ENCODE peak calls at places on chromosome 7, in six cellular contexts. M is dorsolateral prefrontal cortex, Y is mammary epithelial cell, F is psoas muscle, R is fibroblast of pulmonary artery, U is A673. C is an unnamed sample.

GRCh38 chr7:29684787-29685650 is 121.3 kb upstream of the WIPF3 start:
- DNase-seq in M (peak), Y (peak), F (peak), R (peak), U (peak), C (peak)

GRCh38 chr7:151425670-151426075 is 14.3 kb downstream of the CRYGN start:
- DNase-seq in M (no peak), Y (no peak), F (no peak), R (peak), U (no peak), C (no peak)

GRCh38 chr7:11261470-11261869 is 287.8 kb downstream of the PHF14 start:
- DNase-seq in M (no peak), Y (peak), F (no peak), R (no peak), U (no peak), C (no peak)

GRCh38 chr7:19749658-19750057 is 23.8 kb downstream of the TMEM196 start:
- DNase-seq in M (no peak), Y (peak), F (no peak), R (peak), U (no peak), C (no peak)

GRCh38 chr7:44486693-44487092 is 3.8 kb downstream of the NUDCD3 start:
- DNase-seq in M (no peak), Y (peak), F (no peak), R (peak), U (no peak), C (no peak)

GRCh38 chr7:73738612-73739386 is at the start of gene ABHD11:
- DNase-seq in M (peak), Y (peak), F (peak), R (peak), U (peak), C (peak)

GRCh38 chr7:96422388-96422787 is 100.5 kb upstream of the SLC25A13 start:
- DNase-seq in M (no peak), Y (no peak), F (no peak), R (no peak), U (no peak), C (no peak)

GRCh38 chr7:82445226-82445625 is 1.6 kb upstream of the CACNA2D1 start:
- DNase-seq in M (no peak), Y (no peak), F (no peak), R (no peak), U (no peak), C (no peak)

GRCh38 chr7:155007947-155008346 is 5.0 kb upstream of the PAXIP1 start:
- DNase-seq in M (no peak), Y (no peak), F (no peak), R (peak), U (peak), C (no peak)

GRCh38 chr7:18262054-18262453 is 233.5 kb upstream of the HDAC9 start:
- DNase-seq in M (no peak), Y (no peak), F (no peak), R (peak), U (no peak), C (no peak)

GRCh38 chr7:73715648-73716317 is 3.7 kb downstream of the STX1A start:
- DNase-seq in M (no peak), Y (peak), F (no peak), R (peak), U (peak), C (no peak)

GRCh38 chr7:123537026-123537642 is 2.7 kb upstream of the IQUB start:
- DNase-seq in M (no peak), Y (peak), F (no peak), R (peak), U (peak), C (no peak)

GRCh38 chr7:105399043-105399725 is 10.5 kb upstream of the SRPK2 start:
- DNase-seq in M (no peak), Y (no peak), F (no peak), R (peak), U (peak), C (no peak)

GRCh38 chr7:40455485-40455884 is 320.7 kb downstream of the SUGCT start:
- DNase-seq in M (no peak), Y (no peak), F (no peak), R (peak), U (no peak), C (no peak)

GRCh38 chr7:37410305-37411209 is 38.1 kb downstream of the ELMO1 start:
- DNase-seq in M (no peak), Y (no peak), F (no peak), R (no peak), U (no peak), C (no peak)

GRCh38 chr7:9657257-9657656 is 1223.8 kb downstream of the NXPH1 start:
- DNase-seq in M (no peak), Y (no peak), F (no peak), R (no peak), U (no peak), C (no peak)

GRCh38 chr7:65746398-65746669 is 126.5 kb upstream of the VKORC1L1 start:
- DNase-seq in M (no peak), Y (no peak), F (no peak), R (peak), U (no peak), C (no peak)

GRCh38 chr7:129553861-129554530 is 51.7 kb downstream of the SMKR1 start:
- DNase-seq in M (no peak), Y (no peak), F (no peak), R (no peak), U (peak), C (no peak)

GRCh38 chr7:152103691-152104090 is 78.2 kb downstream of the GALNT11 start:
- DNase-seq in M (no peak), Y (no peak), F (no peak), R (no peak), U (no peak), C (no peak)

GRCh38 chr7:103338864-103339263 is 5.7 kb downstream of the DNAJC2 start:
- DNase-seq in M (no peak), Y (no peak), F (no peak), R (no peak), U (no peak), C (no peak)

GRCh38 chr7:30472771-30473392 is 5.7 kb downstream of the NOD1 start:
- DNase-seq in M (no peak), Y (no peak), F (no peak), R (peak), U (no peak), C (no peak)

GRCh38 chr7:3019801-3020200 is 23.9 kb downstream of the CARD11 start:
- DNase-seq in M (no peak), Y (no peak), F (no peak), R (no peak), U (no peak), C (no peak)

GRCh38 chr7:36112969-36113368 is 40.1 kb upstream of the EEPD1 start:
- DNase-seq in M (no peak), Y (no peak), F (no peak), R (no peak), U (no peak), C (no peak)

GRCh38 chr7:129225206-129225930 is 538 bp downstream of the AHCYL2 start:
- DNase-seq in M (peak), Y (peak), F (peak), R (peak), U (peak), C (no peak)

GRCh38 chr7:88344956-88345832 is 38.5 kb upstream of the STEAP4 start:
- DNase-seq in M (peak), Y (no peak), F (peak), R (peak), U (peak), C (no peak)

GRCh38 chr7:116316838-116317612 is 106.7 kb downstream of the TES start:
- DNase-seq in M (peak), Y (peak), F (no peak), R (peak), U (peak), C (no peak)

GRCh38 chr7:75891815-75892411 is 13.1 kb downstream of the RHBDD2 start:
- DNase-seq in M (no peak), Y (no peak), F (no peak), R (no peak), U (no peak), C (no peak)

GRCh38 chr7:43758029-43758860 is at the start of gene BLVRA:
- DNase-seq in M (peak), Y (peak), F (peak), R (peak), U (peak), C (peak)

GRCh38 chr7:6271091-6271658 is 1.2 kb downstream of the CYTH3 start:
- DNase-seq in M (peak), Y (peak), F (peak), R (peak), U (peak), C (peak)

GRCh38 chr7:21276471-21277035 is 151.3 kb upstream of the SP4 start:
- DNase-seq in M (no peak), Y (no peak), F (no peak), R (no peak), U (no peak), C (no peak)

GRCh38 chr7:51067757-51068156 is 248.9 kb downstream of the COBL start:
- DNase-seq in M (no peak), Y (peak), F (no peak), R (peak), U (peak), C (no peak)

GRCh38 chr7:4931932-4932331 is 27.1 kb downstream of the MMD2 start:
- DNase-seq in M (peak), Y (peak), F (no peak), R (no peak), U (peak), C (no peak)

GRCh38 chr7:73718438-73718881 is 1.0 kb downstream of the STX1A start:
- DNase-seq in M (no peak), Y (peak), F (no peak), R (no peak), U (no peak), C (no peak)

GRCh38 chr7:158957921-158958471 is 101.6 kb downstream of the DYNC2I1 start:
- DNase-seq in M (no peak), Y (peak), F (no peak), R (no peak), U (no peak), C (no peak)

GRCh38 chr7:2016021-2016631 is 216.6 kb downstream of the MAD1L1 start:
- DNase-seq in M (no peak), Y (no peak), F (peak), R (no peak), U (no peak), C (no peak)

GRCh38 chr7:144854839-144855424 is 19.1 kb upstream of the TPK1 start:
- DNase-seq in M (no peak), Y (peak), F (no peak), R (peak), U (peak), C (no peak)

DNA sequence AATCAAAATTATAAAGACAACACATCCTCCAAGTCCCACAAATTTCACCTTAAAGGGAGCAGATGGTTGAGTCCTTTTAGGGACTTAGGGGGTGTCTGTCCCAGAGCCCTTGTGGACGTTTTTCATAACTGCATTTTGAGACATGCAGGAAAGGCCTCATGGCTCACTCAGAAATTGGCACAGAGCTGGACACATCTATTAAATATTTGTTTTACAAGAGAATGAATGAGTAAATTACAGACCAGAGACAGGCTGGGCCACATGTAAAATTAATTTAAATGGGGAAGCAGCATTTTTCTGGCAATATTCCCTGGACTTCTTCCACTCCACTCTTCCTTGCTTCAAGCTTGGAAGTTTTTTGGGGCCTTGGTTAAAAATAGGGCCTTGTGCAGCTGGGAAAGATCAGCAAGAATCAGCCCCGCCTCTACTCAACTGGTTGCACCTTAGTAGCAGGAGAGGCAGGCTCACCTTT is 20.0 kb downstream of the LAMB1 start:
- DNase-seq in M (no peak), Y (no peak), F (no peak), R (no peak), U (no peak), C (no peak)
- TF ChIP-seq CTCF in M (no peak), Y (peak), F (no peak), R (peak), U (peak), C (no peak)

GRCh38 chr7:23530355-23530754 is 1.4 kb downstream of the TRA2A start:
- DNase-seq in M (no peak), Y (peak), F (no peak), R (peak), U (peak), C (no peak)
- TF ChIP-seq CTCF in M (no peak), Y (peak), F (no peak), R (peak), U (no peak), C (no peak)

GRCh38 chr7:83936056-83936703 is 258.4 kb downstream of the SEMA3A start:
- DNase-seq in M (peak), Y (peak), F (peak), R (peak), U (peak), C (no peak)
- TF ChIP-seq CTCF in M (peak), Y (peak), F (peak), R (peak), U (peak), C (no peak)

GRCh38 chr7:115060095-115060830 is 138.4 kb downstream of the MDFIC start:
- DNase-seq in M (no peak), Y (no peak), F (no peak), R (no peak), U (no peak), C (no peak)

GRCh38 chr7:115054478-115055122 is 132.7 kb downstream of the MDFIC start:
- DNase-seq in M (no peak), Y (no peak), F (no peak), R (no peak), U (no peak), C (no peak)

GRCh38 chr7:115056019-115056418 is 134.1 kb downstream of the MDFIC start:
- DNase-seq in M (no peak), Y (no peak), F (no peak), R (no peak), U (peak), C (no peak)

DNA sequence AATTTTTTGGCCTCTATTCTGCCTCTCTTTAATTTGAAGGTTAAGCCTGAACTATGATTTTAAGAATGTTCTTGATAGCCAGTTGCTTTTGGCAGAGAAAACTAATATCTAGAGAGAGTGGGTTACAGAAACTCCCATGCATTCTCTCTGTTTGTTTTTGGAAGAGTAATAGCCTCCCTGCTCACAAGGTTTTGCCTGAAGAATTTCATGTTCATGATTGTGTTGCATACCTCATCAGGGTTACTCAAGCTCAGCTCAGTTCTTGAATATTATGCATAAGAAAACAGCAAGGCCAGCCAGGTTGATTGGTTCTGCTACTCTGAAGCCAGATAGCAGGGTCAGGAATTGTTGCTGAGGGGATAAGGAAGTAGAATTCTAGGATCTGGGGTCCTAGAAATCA is 137.4 kb downstream of the MDFIC start:
- DNase-seq in M (no peak), Y (no peak), F (no peak), R (peak), U (no peak), C (no peak)
- TF ChIP-seq CTCF in M (no peak), Y (no peak), F (no peak), R (no peak), U (no peak), C (no peak)